ENCODE peak calls at places on chromosomes 11 and 22, in seven cellular contexts. G is cardiac fibroblast, O is astrocyte of the spinal cord, K is choroid plexus epithelial cell, V is AG04449, A is heart left ventricle, B is GM10248. T is an unnamed sample.

GRCh38 chr11:121873770-121874169 is 242.2 kb downstream of the BLID start:
- DNase-seq in G (no peak), O (no peak), K (no peak), V (no peak), A (no peak), B (no peak), T (no peak)

GRCh38 chr11:71342951-71343827 is 90.8 kb upstream of the SHANK2 start:
- DNase-seq in G (peak), O (no peak), K (peak), V (no peak), A (no peak), B (peak), T (no peak)

GRCh38 chr11:104152941-104153340 is 11.0 kb downstream of the PDGFD start:
- DNase-seq in G (no peak), O (no peak), K (no peak), V (no peak), A (no peak), B (no peak), T (peak)

GRCh38 chr22:50674606-50675552 is 2.3 kb downstream of the SHANK3 start:
- DNase-seq in G (no peak), O (no peak), K (no peak), V (no peak), A (no peak), B (peak), T (no peak)

GRCh38 chr11:79042824-79043223 is 398.0 kb downstream of the TENM4 start:
- DNase-seq in G (no peak), O (no peak), K (no peak), V (no peak), A (no peak), B (no peak), T (no peak)

GRCh38 chr11:120667934-120668333 is 156.4 kb downstream of the GRIK4 start:
- DNase-seq in G (no peak), O (no peak), K (no peak), V (no peak), A (no peak), B (no peak), T (no peak)

GRCh38 chr11:126547161-126547560 is 191.7 kb downstream of the ST3GAL4 start:
- DNase-seq in G (peak), O (peak), K (peak), V (peak), A (no peak), B (no peak), T (no peak)

GRCh38 chr11:131888230-131888826 is 517.9 kb downstream of the NTM start:
- DNase-seq in G (peak), O (peak), K (peak), V (peak), A (no peak), B (no peak), T (no peak)

GRCh38 chr11:30019481-30019880 is 2.7 kb upstream of the KCNA4 start:
- DNase-seq in G (no peak), O (no peak), K (no peak), V (no peak), A (no peak), B (no peak), T (no peak)

GRCh38 chr22:22697377-22698120 is 53.1 kb downstream of the GGTLC2 start:
- DNase-seq in G (no peak), O (no peak), K (no peak), V (no peak), A (no peak), B (no peak), T (no peak)

GRCh38 chr11:130872961-130873360 is 43.3 kb downstream of the SNX19 start:
- DNase-seq in G (peak), O (peak), K (peak), V (no peak), A (no peak), B (no peak), T (no peak)

T was measured in immature natural killer cell.